ENCODE peak calls at places on chromosomes 11 and 22, in six cellular contexts. D is SJSA1; O is CD8-positive, alpha-beta T cell; Q is esophagus squamous epithelium; X is tibial nerve; C is iPS DF 6.9. T is an unnamed sample.

GRCh38 chr22:46362221-46362933 is 26.9 kb downstream of the TRMU start:
- DNase-seq in O (no peak), Q (no peak), D (no peak), C (no peak), X (no peak), T (no peak)

GRCh38 chr11:19987243-19987870 is 172.9 kb downstream of the DBX1 start:
- DNase-seq in O (no peak), X (no peak), D (no peak), C (no peak), Q (no peak), T (no peak)

GRCh38 chr11:10693509-10694071 is at the start of gene IRAG1:
- DNase-seq in D (no peak), X (no peak), Q (no peak), C (no peak), O (no peak), T (no peak)

GRCh38 chr22:41668971-41669911 is 19.4 kb downstream of the SNU13 start:
- DNase-seq in Q (no peak), C (no peak), X (no peak), D (peak; percentile 92), O (no peak), T (no peak)

GRCh38 chr22:20430641-20431519 is 6.7 kb downstream of the SCARF2 start:
- DNase-seq in O (peak; percentile 37), D (no peak), C (no peak), X (no peak), Q (no peak), T (no peak)

GRCh38 chr11:65911682-65912568 is 6.9 kb downstream of the C11orf68 start:
- DNase-seq in O (no peak), C (no peak), D (peak; percentile 98), Q (no peak), X (peak; percentile 44), T (no peak)

GRCh38 chr11:67657300-67657699 is 6.8 kb upstream of the ACY3 start:
- DNase-seq in X (no peak), C (no peak), O (no peak), D (no peak), Q (no peak), T (no peak)

GRCh38 chr11:119167933-119168332 is 592 bp upstream of the NLRX1 start:
- DNase-seq in D (no peak), X (no peak), C (no peak), Q (no peak), O (no peak), T (no peak)

GRCh38 chr11:134802116-134802515 is 390.1 kb upstream of the B3GAT1 start:
- DNase-seq in C (no peak), D (no peak), Q (no peak), X (no peak), O (no peak), T (no peak)

GRCh38 chr11:106585061-106585460 is 433.2 kb downstream of the GUCY1A2 start:
- DNase-seq in O (no peak), X (no peak), C (peak; percentile 18), Q (no peak), D (no peak), T (no peak)

GRCh38 chr22:45476814-45477213 is 25.9 kb upstream of the FBLN1 start:
- DNase-seq in Q (no peak), D (no peak), C (no peak), X (peak; percentile 68), O (no peak), T (no peak)

GRCh38 chr22:38696606-38697005 is 4.1 kb downstream of the JOSD1 start:
- DNase-seq in C (no peak), D (peak; percentile 67), X (no peak), Q (no peak), O (peak; percentile 24), T (no peak)

GRCh38 chr11:63448646-63449045 is 42.3 kb downstream of the PLAAT5 start:
- DNase-seq in Q (no peak), X (no peak), D (no peak), C (peak; percentile 60), O (no peak), T (no peak)
- H3K9me3 ChIP-seq in Q (no peaks in the 10 kb centered on the region), X (no peaks in the 10 kb centered on the region), D (no peaks in the 10 kb centered on the region), C (no peaks in the 10 kb centered on the region), O (no peaks in the 10 kb centered on the region), T (no peaks in the 10 kb centered on the region)

GRCh38 chr22:21865041-21865440 is 2.4 kb downstream of the MAPK1 start:
- DNase-seq in D (peak; percentile 49), X (peak; percentile 83), C (no peak), O (no peak), Q (no peak), T (no peak)

GRCh38 chr22:21867528-21868266 is at the start of gene MAPK1:
- DNase-seq in C (peak; percentile 66), X (peak; percentile 88), D (peak; percentile 92), Q (peak; percentile 40), O (peak; percentile 90), T (no peak)

GRCh38 chr22:21873619-21874018 is 6.2 kb upstream of the MAPK1 start:
- DNase-seq in O (no peak), X (no peak), D (no peak), Q (no peak), C (no peak), T (no peak)

GRCh38 chr22:21866821-21867527 is 471 bp downstream of the MAPK1 start:
- DNase-seq in D (no peak), C (no peak), X (no peak), Q (no peak), O (peak; percentile 13), T (no peak)

DNA sequence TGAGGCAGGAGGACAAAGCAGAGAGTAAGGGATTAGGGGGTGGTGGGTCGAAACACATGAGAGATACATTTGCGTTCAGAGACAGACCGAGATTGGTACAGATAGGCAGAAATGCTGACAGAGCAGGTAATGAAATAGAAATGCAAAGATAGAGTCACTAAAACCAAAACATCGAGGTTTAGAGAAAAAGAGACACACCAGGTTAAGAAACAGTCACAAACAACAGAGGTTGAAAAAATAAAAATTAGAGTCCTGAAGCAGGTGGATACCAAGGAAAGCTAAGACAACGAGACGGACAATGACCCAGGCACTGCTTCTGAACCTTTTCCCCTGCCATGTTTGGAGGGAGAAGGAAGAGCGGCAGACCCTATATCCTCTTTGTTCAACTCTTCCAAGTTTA is 1.2 kb upstream of the MAPK1 start:
- DNase-seq in X (no peak), C (no peak), D (no peak), O (no peak), Q (no peak), T (no peak)
- H3K4me3 ChIP-seq in X (peak overlapping the region; percentile 58), C (no peak overlapping the region), D (no peak overlapping the region), O (peak overlapping the region; percentile 93), Q (peak overlapping the region; percentile 88), T (no peak overlapping the region)

DNA sequence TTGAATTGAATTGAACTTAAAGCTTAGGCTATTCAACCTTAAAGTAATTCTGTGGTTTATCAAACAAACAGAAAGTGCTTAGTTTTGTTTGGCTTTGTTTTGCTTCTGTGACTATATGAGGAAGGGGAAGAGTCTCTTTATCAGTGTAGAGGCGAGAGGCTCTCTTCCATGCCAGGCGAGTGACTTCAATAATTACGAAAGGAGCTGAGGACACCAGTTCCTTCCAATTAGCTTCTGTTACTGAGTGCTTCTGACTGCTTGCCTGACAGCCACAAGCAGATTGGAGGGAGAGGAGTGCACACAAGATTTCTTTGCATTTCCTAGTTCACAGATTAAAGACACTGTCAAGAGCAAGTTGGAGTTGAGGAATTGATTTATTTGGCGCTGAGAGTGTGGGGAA is 1484.5 kb upstream of the TENM4 start:
- DNase-seq in X (no peak), C (no peak), O (no peak), D (no peak), Q (no peak), T (no peak)
- H3K9me3 ChIP-seq in X (no peaks in the 10 kb centered on the region), C (no peaks in the 10 kb centered on the region), O (no peaks in the 10 kb centered on the region), D (no peaks in the 10 kb centered on the region), Q (no peaks in the 10 kb centered on the region), T (no peaks in the 10 kb centered on the region)

GRCh38 chr11:62556102-62556871 is 9.7 kb upstream of the AHNAK start:
- DNase-seq in O (peak; percentile 84), X (peak; percentile 87), Q (peak; percentile 75), C (no peak), D (peak; percentile 99), T (no peak)

GRCh38 chr11:62556872-62557631 is 10.4 kb upstream of the AHNAK start:
- DNase-seq in D (no peak), C (no peak), Q (no peak), X (no peak), O (peak; percentile 54), T (no peak)

GRCh38 chr11:62559204-62559603 is 12.6 kb upstream of the AHNAK start:
- DNase-seq in X (no peak), D (no peak), O (no peak), C (no peak), Q (no peak), T (no peak)

GRCh38 chr11:62558669-62559068 is 12.1 kb upstream of the AHNAK start:
- DNase-seq in X (no peak), C (no peak), Q (no peak), D (no peak), O (no peak), T (no peak)

DNA sequence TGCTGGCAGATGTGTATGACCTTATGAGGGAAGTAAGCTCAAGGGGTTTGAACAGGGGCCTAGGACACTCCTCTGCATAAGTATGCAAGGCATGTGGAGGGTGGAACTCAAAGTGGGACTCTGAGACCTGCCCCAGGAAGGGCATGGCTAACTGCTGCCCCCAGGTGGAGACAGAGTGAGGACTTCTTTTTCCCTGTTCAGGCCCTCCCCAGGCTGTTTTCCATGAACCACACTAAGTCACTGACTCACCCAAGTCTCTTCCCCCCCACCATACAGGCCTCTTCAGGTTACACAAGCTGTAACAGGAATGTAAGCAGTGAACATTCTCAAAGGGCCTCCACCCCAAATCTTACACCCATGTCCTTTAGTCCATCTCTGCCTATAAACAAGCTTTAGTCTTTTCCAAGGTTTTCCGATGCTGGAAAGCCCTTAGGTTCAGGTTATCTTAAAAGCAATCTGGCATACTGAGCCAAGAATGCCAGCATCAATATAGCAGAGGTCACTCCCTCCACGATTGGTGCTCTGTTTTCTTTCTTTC is 13.1 kb downstream of the EEF1G start:
- DNase-seq in Q (no peak), D (peak; percentile 100), C (no peak), O (peak; percentile 70), X (peak; percentile 91), T (no peak)
- H3K4me3 ChIP-seq in Q (peak overlapping the region; percentile 36), D (no peak overlapping the region), C (no peak overlapping the region), O (no peak overlapping the region), X (no peak overlapping the region), T (no peak overlapping the region)

T was measured in SK-N-MC.